ENCODE peak calls at places on chromosomes 3 and 15, in seven cellular contexts. One of them, this sample, is unnamed.

GRCh38 chr15:80480909-80481308 is 76.7 kb downstream of the ARNT2 start:
- DNase-seq in A673: no peak
- DNase-seq in fibroblast of pulmonary artery: peak; percentile 94
- DNase-seq in lower leg skin: peak; percentile 57
- DNase-seq in ascending aorta: no peak
- DNase-seq in neural progenitor cell: no peak
- DNase-seq in thoracic aorta: no peak
- DNase-seq in this sample: no peak

GRCh38 chr3:46674031-46674592 is 19.4 kb downstream of the ALS2CL start:
- DNase-seq in A673: no peak
- DNase-seq in fibroblast of pulmonary artery: no peak
- DNase-seq in lower leg skin: no peak
- DNase-seq in ascending aorta: no peak
- DNase-seq in neural progenitor cell: no peak
- DNase-seq in thoracic aorta: no peak
- DNase-seq in this sample: no peak

GRCh38 chr3:161389445-161390036 is 18.2 kb upstream of the SPTSSB start:
- DNase-seq in A673: no peak
- DNase-seq in fibroblast of pulmonary artery: no peak
- DNase-seq in lower leg skin: no peak
- DNase-seq in ascending aorta: no peak
- DNase-seq in neural progenitor cell: no peak
- DNase-seq in thoracic aorta: no peak
- DNase-seq in this sample: no peak

GRCh38 chr3:131193671-131194291 is 167.1 kb downstream of the NEK11 start:
- DNase-seq in A673: peak; percentile 15
- DNase-seq in fibroblast of pulmonary artery: peak; percentile 8
- DNase-seq in lower leg skin: no peak
- DNase-seq in ascending aorta: no peak
- DNase-seq in neural progenitor cell: no peak
- DNase-seq in thoracic aorta: no peak
- DNase-seq in this sample: no peak

GRCh38 chr3:31213869-31214486 is 318.7 kb upstream of the STT3B start:
- DNase-seq in A673: no peak
- DNase-seq in fibroblast of pulmonary artery: no peak
- DNase-seq in lower leg skin: no peak
- DNase-seq in ascending aorta: no peak
- DNase-seq in neural progenitor cell: no peak
- DNase-seq in thoracic aorta: no peak
- DNase-seq in this sample: no peak

GRCh38 chr3:127662051-127662469 is 10.7 kb upstream of the ABTB1 start:
- DNase-seq in A673: no peak
- DNase-seq in fibroblast of pulmonary artery: no peak
- DNase-seq in lower leg skin: no peak
- DNase-seq in ascending aorta: no peak
- DNase-seq in neural progenitor cell: no peak
- DNase-seq in thoracic aorta: no peak
- DNase-seq in this sample: no peak

GRCh38 chr3:45100998-45101407 is 45.2 kb downstream of the CDCP1 start:
- DNase-seq in A673: peak; percentile 9
- DNase-seq in fibroblast of pulmonary artery: peak; percentile 57
- DNase-seq in lower leg skin: no peak
- DNase-seq in ascending aorta: no peak
- DNase-seq in neural progenitor cell: no peak
- DNase-seq in thoracic aorta: no peak
- DNase-seq in this sample: no peak

GRCh38 chr3:113211370-113212154 is at the start of gene BOC:
- DNase-seq in A673: peak; percentile 49
- DNase-seq in fibroblast of pulmonary artery: peak; percentile 66
- DNase-seq in lower leg skin: no peak
- DNase-seq in ascending aorta: no peak
- DNase-seq in neural progenitor cell: peak; percentile 77
- DNase-seq in thoracic aorta: no peak
- DNase-seq in this sample: peak; percentile 51

GRCh38 chr15:66931768-66932633 is 133.4 kb upstream of the SMAD3 start:
- DNase-seq in A673: peak; percentile 63
- DNase-seq in fibroblast of pulmonary artery: peak; percentile 73
- DNase-seq in lower leg skin: no peak
- DNase-seq in ascending aorta: no peak
- DNase-seq in neural progenitor cell: peak; percentile 85
- DNase-seq in thoracic aorta: no peak
- DNase-seq in this sample: no peak

DNA sequence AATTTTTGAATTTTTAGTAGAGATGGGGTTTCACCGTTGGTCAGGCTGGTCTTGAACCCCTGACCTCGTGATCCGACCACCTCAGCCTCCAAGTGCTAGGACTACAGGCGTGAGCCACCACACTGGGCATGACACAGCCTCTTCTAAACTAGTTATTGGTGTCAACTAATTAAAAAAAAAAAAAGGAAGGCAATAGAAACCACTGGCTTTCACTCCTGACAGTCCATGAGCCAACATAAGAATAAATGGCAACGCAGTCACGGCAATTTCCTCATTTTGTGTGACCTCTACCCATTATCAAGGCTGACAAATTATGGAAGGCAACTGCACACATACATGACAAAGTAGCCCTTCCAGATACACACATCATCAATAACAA is 6.0 kb downstream of the ARHGEF3 start:
- DNase-seq in A673: no peak
- DNase-seq in fibroblast of pulmonary artery: no peak
- DNase-seq in lower leg skin: no peak
- DNase-seq in ascending aorta: no peak
- DNase-seq in neural progenitor cell: no peak
- DNase-seq in thoracic aorta: no peak
- DNase-seq in this sample: no peak
- TF ChIP-seq CTCF in A673: no peak
- TF ChIP-seq CTCF in fibroblast of pulmonary artery: no peak
- TF ChIP-seq CTCF in lower leg skin: no peak
- TF ChIP-seq CTCF in ascending aorta: no peak
- TF ChIP-seq CTCF in neural progenitor cell: no peak
- TF ChIP-seq CTCF in thoracic aorta: no peak
- TF ChIP-seq CTCF in this sample: no peak

GRCh38 chr3:71955549-71956373 is 170.8 kb upstream of the PROK2 start:
- DNase-seq in A673: peak; percentile 82
- DNase-seq in fibroblast of pulmonary artery: peak; percentile 86
- DNase-seq in lower leg skin: peak; percentile 63
- DNase-seq in ascending aorta: no peak
- DNase-seq in neural progenitor cell: peak; percentile 80
- DNase-seq in thoracic aorta: peak; percentile 41
- DNase-seq in this sample: peak; percentile 63

GRCh38 chr3:71951842-71952241 is 166.9 kb upstream of the PROK2 start:
- DNase-seq in A673: no peak
- DNase-seq in fibroblast of pulmonary artery: no peak
- DNase-seq in lower leg skin: no peak
- DNase-seq in ascending aorta: no peak
- DNase-seq in neural progenitor cell: no peak
- DNase-seq in thoracic aorta: no peak
- DNase-seq in this sample: no peak

GRCh38 chr3:71961378-71961777 is 176.4 kb upstream of the PROK2 start:
- DNase-seq in A673: no peak
- DNase-seq in fibroblast of pulmonary artery: no peak
- DNase-seq in lower leg skin: no peak
- DNase-seq in ascending aorta: no peak
- DNase-seq in neural progenitor cell: no peak
- DNase-seq in thoracic aorta: no peak
- DNase-seq in this sample: no peak

GRCh38 chr3:71958533-71958932 is 173.6 kb upstream of the PROK2 start:
- DNase-seq in A673: no peak
- DNase-seq in fibroblast of pulmonary artery: no peak
- DNase-seq in lower leg skin: no peak
- DNase-seq in ascending aorta: no peak
- DNase-seq in neural progenitor cell: no peak
- DNase-seq in thoracic aorta: no peak
- DNase-seq in this sample: no peak

GRCh38 chr3:71956716-71957115 is 171.8 kb upstream of the PROK2 start:
- DNase-seq in A673: no peak
- DNase-seq in fibroblast of pulmonary artery: no peak
- DNase-seq in lower leg skin: no peak
- DNase-seq in ascending aorta: no peak
- DNase-seq in neural progenitor cell: peak; percentile 47
- DNase-seq in thoracic aorta: no peak
- DNase-seq in this sample: no peak
- TF ChIP-seq CTCF in A673: no peak
- TF ChIP-seq CTCF in fibroblast of pulmonary artery: no peak
- TF ChIP-seq CTCF in lower leg skin: no peak
- TF ChIP-seq CTCF in ascending aorta: no peak
- TF ChIP-seq CTCF in neural progenitor cell: peak; percentile 44
- TF ChIP-seq CTCF in thoracic aorta: no peak
- TF ChIP-seq CTCF in this sample: no peak

GRCh38 chr3:135412475-135412874 is 553.1 kb upstream of the PPP2R3A start:
- DNase-seq in A673: no peak
- DNase-seq in fibroblast of pulmonary artery: no peak
- DNase-seq in lower leg skin: no peak
- DNase-seq in ascending aorta: no peak
- DNase-seq in neural progenitor cell: peak; percentile 13
- DNase-seq in thoracic aorta: no peak
- DNase-seq in this sample: no peak
- TF ChIP-seq CTCF in A673: no peak
- TF ChIP-seq CTCF in fibroblast of pulmonary artery: no peak
- TF ChIP-seq CTCF in lower leg skin: no peak
- TF ChIP-seq CTCF in ascending aorta: no peak
- TF ChIP-seq CTCF in neural progenitor cell: no peak
- TF ChIP-seq CTCF in thoracic aorta: no peak
- TF ChIP-seq CTCF in this sample: no peak

GRCh38 chr15:69060744-69061143 is 46.2 kb downstream of the NOX5 start:
- DNase-seq in A673: no peak
- DNase-seq in fibroblast of pulmonary artery: no peak
- DNase-seq in lower leg skin: no peak
- DNase-seq in ascending aorta: no peak
- DNase-seq in neural progenitor cell: no peak
- DNase-seq in thoracic aorta: no peak
- DNase-seq in this sample: no peak

GRCh38 chr15:69060041-69060481 is 45.6 kb downstream of the NOX5 start:
- DNase-seq in A673: no peak
- DNase-seq in fibroblast of pulmonary artery: no peak
- DNase-seq in lower leg skin: no peak
- DNase-seq in ascending aorta: no peak
- DNase-seq in neural progenitor cell: peak; percentile 40
- DNase-seq in thoracic aorta: no peak
- DNase-seq in this sample: no peak

GRCh38 chr15:69055251-69055650 is 40.8 kb downstream of the NOX5 start:
- DNase-seq in A673: no peak
- DNase-seq in fibroblast of pulmonary artery: no peak
- DNase-seq in lower leg skin: no peak
- DNase-seq in ascending aorta: no peak
- DNase-seq in neural progenitor cell: no peak
- DNase-seq in thoracic aorta: no peak
- DNase-seq in this sample: no peak

GRCh38 chr15:69059170-69059943 is 44.9 kb downstream of the NOX5 start:
- DNase-seq in A673: peak; percentile 97
- DNase-seq in fibroblast of pulmonary artery: peak; percentile 91
- DNase-seq in lower leg skin: peak; percentile 82
- DNase-seq in ascending aorta: no peak
- DNase-seq in neural progenitor cell: peak; percentile 95
- DNase-seq in thoracic aorta: peak; percentile 61
- DNase-seq in this sample: peak; percentile 93

DNA sequence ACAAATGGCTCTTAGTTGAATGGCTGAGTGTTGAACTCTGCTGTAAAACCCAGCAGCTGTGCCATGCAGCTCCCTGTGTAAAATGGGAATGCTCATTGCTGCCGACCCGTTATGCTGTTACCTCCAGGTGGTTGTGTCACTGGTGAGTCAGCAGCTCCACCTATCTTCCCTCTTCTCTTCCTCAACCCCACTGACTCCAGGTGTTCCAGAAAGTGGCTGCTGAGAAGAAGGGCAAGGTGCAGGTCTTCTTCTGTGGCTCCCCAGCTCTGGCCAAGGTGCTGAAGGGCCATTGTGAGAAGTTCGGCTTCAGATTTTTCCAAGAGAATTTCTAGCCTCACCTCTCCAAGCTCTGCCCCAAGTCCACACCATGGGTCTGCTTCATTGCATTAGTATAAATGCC is 41.9 kb downstream of the NOX5 start:
- DNase-seq in A673: no peak
- DNase-seq in fibroblast of pulmonary artery: no peak
- DNase-seq in lower leg skin: no peak
- DNase-seq in ascending aorta: no peak
- DNase-seq in neural progenitor cell: no peak
- DNase-seq in thoracic aorta: no peak
- DNase-seq in this sample: no peak
- TF ChIP-seq CTCF in A673: no peak
- TF ChIP-seq CTCF in fibroblast of pulmonary artery: no peak
- TF ChIP-seq CTCF in lower leg skin: no peak
- TF ChIP-seq CTCF in ascending aorta: no peak
- TF ChIP-seq CTCF in neural progenitor cell: no peak
- TF ChIP-seq CTCF in thoracic aorta: no peak
- TF ChIP-seq CTCF in this sample: no peak

GRCh38 chr3:182259579-182259978 is 533.7 kb upstream of the ATP11B start:
- DNase-seq in A673: no peak
- DNase-seq in fibroblast of pulmonary artery: no peak
- DNase-seq in lower leg skin: no peak
- DNase-seq in ascending aorta: no peak
- DNase-seq in neural progenitor cell: peak; percentile 63
- DNase-seq in thoracic aorta: no peak
- DNase-seq in this sample: peak; percentile 69
- TF ChIP-seq CTCF in A673: no peak
- TF ChIP-seq CTCF in fibroblast of pulmonary artery: no peak
- TF ChIP-seq CTCF in lower leg skin: no peak
- TF ChIP-seq CTCF in ascending aorta: no peak
- TF ChIP-seq CTCF in neural progenitor cell: no peak
- TF ChIP-seq CTCF in thoracic aorta: no peak
- TF ChIP-seq CTCF in this sample: no peak

This sample was measured in glutamatergic neuron.